ENCODE peak calls at places on chromosomes 6 and 20, in four cellular contexts. Q is HepG2, V is SK-N-SH, C is GM12878. K is an unnamed sample.

GRCh38 chr6:167566711-167567141 is 241.8 kb downstream of the TTLL2 start:
- DNase-seq in Q (no peak), V (no peak), C (no peak), K (no peak)

GRCh38 chr6:146433881-146434741 is 109.5 kb upstream of the RAB32 start:
- DNase-seq in Q (no peak), V (peak), C (no peak), K (no peak)

GRCh38 chr6:22470454-22471368 is 98.7 kb upstream of the HDGFL1 start:
- DNase-seq in Q (no peak), V (peak), C (peak), K (no peak)

GRCh38 chr6:19210849-19211590 is 626.1 kb upstream of the ID4 start:
- DNase-seq in Q (peak), V (peak), C (no peak), K (peak)

GRCh38 chr6:32868257-32868788 is 14.3 kb downstream of the PSMB9 start:
- DNase-seq in Q (peak), V (peak), C (no peak), K (peak)

GRCh38 chr6:117674503-117674902 is 766 bp upstream of the NUS1 start:
- DNase-seq in Q (no peak), V (no peak), C (no peak), K (no peak)

GRCh38 chr20:36975085-36975829 is 23.7 kb upstream of the SAMHD1 start:
- DNase-seq in Q (no peak), V (no peak), C (no peak), K (no peak)

GRCh38 chr20:22511943-22512910 is 72.1 kb downstream of the FOXA2 start:
- DNase-seq in Q (peak), V (no peak), C (no peak), K (peak)

GRCh38 chr6:53041356-53041755 is 23.8 kb upstream of the FBXO9 start:
- DNase-seq in Q (no peak), V (no peak), C (no peak), K (no peak)

GRCh38 chr6:102961902-102962301 is 1568.4 kb downstream of the GRIK2 start:
- DNase-seq in Q (no peak), V (no peak), C (no peak), K (no peak)

GRCh38 chr6:17417817-17418216 is 24.4 kb downstream of the CAP2 start:
- DNase-seq in Q (no peak), V (peak), C (no peak), K (no peak)

GRCh38 chr6:162058281-162058875 is 669.2 kb downstream of the PRKN start:
- DNase-seq in Q (peak), V (no peak), C (no peak), K (no peak)

GRCh38 chr20:31594558-31595379 is 10.3 kb upstream of the ID1 start:
- DNase-seq in Q (peak), V (no peak), C (no peak), K (no peak)

GRCh38 chr20:2690718-2691117 is 1.9 kb upstream of the EBF4 start:
- DNase-seq in Q (no peak), V (no peak), C (no peak), K (no peak)

GRCh38 chr6:37343248-37343647 is 10.5 kb upstream of the RNF8 start:
- DNase-seq in Q (no peak), V (no peak), C (no peak), K (no peak)

GRCh38 chr6:56552212-56553130 is 90.2 kb downstream of the DST start:
- DNase-seq in Q (no peak), V (no peak), C (no peak), K (no peak)

GRCh38 chr6:125944434-125944816 is 12.1 kb upstream of the HINT3 start:
- DNase-seq in Q (peak), V (no peak), C (no peak), K (no peak)

GRCh38 chr6:79005024-79005423 is 73.0 kb downstream of the PHIP start:
- DNase-seq in Q (no peak), V (no peak), C (no peak), K (no peak)

GRCh38 chr6:3594196-3594595 is 137.3 kb upstream of the SLC22A23 start:
- DNase-seq in Q (no peak), V (no peak), C (no peak), K (no peak)

GRCh38 chr6:3591970-3592369 is 135.1 kb upstream of the SLC22A23 start:
- DNase-seq in Q (no peak), V (no peak), C (no peak), K (no peak)

GRCh38 chr6:3593161-3593560 is 136.3 kb upstream of the SLC22A23 start:
- DNase-seq in Q (no peak), V (no peak), C (no peak), K (no peak)

GRCh38 chr6:3596736-3597135 is 139.9 kb upstream of the SLC22A23 start:
- DNase-seq in Q (no peak), V (no peak), C (no peak), K (peak)

DNA sequence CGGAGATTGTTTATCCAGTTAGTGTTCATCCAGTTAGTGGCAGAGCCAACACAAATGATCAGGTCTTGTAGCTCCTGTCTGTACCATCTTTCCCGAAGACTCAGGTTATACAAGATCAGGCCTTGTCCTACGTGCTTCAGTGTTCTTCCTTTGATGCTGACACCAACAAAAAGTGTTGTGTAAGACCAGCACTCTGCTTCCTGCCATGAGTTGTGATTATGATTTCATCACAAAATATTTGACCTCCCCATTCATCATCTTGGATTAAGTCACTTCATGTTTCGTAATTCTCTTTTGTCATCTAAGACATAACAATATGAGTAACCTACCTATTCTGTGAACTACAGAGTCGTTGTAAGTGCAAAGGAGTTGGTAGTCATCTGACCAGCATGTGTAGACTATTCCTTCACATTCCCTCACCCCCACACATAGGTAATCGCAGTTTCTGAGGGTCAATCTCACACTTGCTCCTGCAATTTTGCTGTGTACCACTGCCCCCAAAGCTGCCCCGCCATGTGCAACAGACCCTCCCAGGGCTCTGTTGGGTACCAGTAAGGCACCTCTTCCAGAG is 135.6 kb upstream of the SLC22A23 start:
- DNase-seq in Q (peak), V (no peak), C (no peak), K (no peak)
- TF ChIP-seq CHD2 in Q (no peak), V (no peak), C (no peak), K (no peak)

GRCh38 chr20:63850689-63851547 is 10.4 kb upstream of the ABHD16B start:
- DNase-seq in Q (no peak), V (no peak), C (peak), K (no peak)
- TF ChIP-seq ZBTB33 in Q (no peak), V (no peak), C (peak), K (no peak)

GRCh38 chr6:36119209-36119608 is 11.1 kb upstream of the MAPK13 start:
- DNase-seq in Q (no peak), V (no peak), C (no peak), K (no peak)

GRCh38 chr6:36121752-36122494 is 8.4 kb upstream of the MAPK13 start:
- DNase-seq in Q (peak), V (no peak), C (no peak), K (no peak)

GRCh38 chr6:36120979-36121706 is 9.2 kb upstream of the MAPK13 start:
- DNase-seq in Q (no peak), V (no peak), C (no peak), K (peak)

GRCh38 chr6:36119927-36120477 is 10.3 kb upstream of the MAPK13 start:
- DNase-seq in Q (no peak), V (no peak), C (no peak), K (no peak)

GRCh38 chr6:36120539-36120938 is 9.8 kb upstream of the MAPK13 start:
- DNase-seq in Q (no peak), V (no peak), C (no peak), K (no peak)
- TF ChIP-seq CHD2 in Q (no peak), V (no peak), C (no peak), K (no peak)

DNA sequence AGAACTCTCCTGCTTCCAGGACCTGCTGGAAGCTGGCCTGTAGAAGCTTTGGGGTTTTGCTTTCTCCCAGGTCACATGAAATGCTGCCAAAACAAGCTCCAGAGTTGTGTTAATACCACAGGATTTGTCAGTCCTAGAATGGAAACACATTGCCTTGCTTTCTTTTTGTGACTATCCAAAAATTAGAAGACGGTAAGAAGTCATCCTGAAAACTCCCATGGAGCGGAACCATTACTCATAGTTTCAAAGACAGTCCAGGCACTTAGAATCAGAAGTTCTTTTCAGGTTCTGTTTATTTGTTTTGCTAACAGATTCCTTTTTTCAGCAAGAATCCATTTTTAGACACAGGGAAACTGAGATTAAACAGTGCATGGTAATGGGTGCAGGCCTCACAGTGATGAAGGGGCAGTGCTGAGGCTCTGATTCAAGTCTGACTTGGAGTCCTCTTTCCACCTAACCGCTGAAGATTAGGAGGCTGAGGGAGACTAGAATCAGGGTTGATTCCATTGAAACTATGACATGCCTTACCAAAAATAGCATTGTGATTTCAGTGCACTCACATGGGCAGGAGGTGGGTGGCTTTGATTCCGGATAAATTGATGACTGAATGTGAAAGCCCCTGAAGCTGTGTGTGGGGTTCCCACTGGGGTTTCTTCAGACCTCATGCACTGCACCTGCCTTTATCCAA is 72.2 kb upstream of the NAA20 start:
- DNase-seq in Q (no peak), V (no peak), C (peak), K (no peak)
- TF ChIP-seq ZBTB33 in Q (no peak), V (no peak), C (no peak), K (no peak)

GRCh38 chr20:20568604-20569205 is 143.7 kb downstream of the RALGAPA2 start:
- DNase-seq in Q (peak), V (peak), C (no peak), K (peak)
- TF ChIP-seq CHD2 in Q (no peak), V (no peak), C (no peak), K (no peak)

DNA sequence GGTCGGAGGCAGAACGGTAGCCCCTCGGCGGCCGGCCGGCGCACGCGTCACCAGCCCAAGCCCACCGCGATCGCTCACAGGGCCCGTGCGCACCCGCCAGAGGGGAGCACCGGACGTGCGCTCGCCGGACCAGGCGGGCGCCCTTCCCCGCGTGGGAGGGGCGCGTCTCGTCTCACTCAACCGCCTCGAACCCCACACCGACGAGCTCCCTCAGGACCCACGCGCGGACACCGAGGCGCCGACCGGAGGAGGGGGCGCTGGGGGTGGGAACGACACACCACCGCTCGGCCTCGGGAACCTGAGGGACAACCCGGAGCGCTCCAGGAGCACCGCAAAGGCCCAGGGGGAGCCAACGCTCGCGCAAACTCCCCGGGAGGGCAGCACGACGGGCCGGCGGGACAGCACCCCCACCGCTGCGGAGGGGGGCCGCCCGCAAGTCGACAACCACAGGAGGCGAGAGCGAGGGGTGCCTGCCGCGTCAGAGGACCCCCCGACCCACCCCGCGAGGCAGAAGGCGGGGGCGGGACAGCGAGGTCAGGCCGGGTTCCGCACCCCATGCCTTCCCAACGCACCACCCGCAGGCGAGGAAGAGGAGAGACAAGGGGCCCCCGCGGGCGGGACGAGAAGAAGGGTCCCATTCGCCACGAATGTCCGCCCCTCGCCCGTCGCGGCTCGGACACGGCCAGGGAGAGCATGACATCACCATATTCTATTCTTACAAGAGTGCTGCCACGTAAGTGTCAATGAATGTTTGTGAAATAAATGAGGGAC is 512.7 kb upstream of the ZNF337 start:
- DNase-seq in Q (no peak), V (peak), C (no peak), K (no peak)
- TF ChIP-seq ZBTB33 in Q (no peak), V (no peak), C (no peak), K (no peak)

DNA sequence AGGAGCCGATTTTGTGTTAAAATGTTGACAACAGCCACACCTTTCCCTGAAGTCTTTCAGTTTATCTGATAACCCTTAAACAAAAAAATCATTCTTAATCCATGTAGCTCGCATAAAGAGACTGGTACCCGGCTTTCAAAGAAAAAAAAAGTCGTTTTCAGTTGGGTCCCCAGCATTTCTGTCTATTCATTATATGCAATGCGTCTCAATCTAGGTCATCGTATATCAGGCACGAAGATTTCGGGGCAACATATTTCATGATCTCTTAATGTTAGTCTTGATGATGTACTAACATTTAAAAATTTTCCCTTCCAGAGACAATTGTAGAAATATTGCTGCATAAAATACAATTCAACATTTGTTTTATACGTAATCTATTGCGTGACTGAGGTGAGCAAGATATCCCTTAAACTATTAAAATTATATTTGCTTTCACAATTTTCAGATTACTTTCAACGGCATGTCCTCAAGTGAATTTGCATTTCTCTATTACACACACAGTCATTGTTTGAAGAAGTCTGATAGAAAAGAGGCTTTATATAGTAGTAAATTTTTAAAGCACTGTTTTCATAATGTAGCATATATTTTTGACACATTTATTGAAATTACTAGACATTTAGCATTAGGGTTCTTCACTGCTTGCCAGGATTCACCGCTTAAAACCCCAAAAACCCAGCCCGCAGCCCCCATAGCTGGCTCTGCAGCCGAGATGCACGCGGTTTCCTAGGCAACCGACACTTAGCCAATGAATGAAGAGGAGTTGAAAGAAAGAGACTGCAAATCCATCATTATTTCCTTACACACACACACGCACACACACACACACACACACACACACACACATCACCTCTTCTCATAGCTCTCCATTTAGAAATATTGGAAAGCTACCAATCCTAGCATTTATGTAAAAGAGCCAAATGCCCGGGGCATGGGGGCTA is 3.1 kb upstream of the TUBB2B start:
- DNase-seq in Q (no peak), V (peak), C (no peak), K (no peak)
- TF ChIP-seq CHD2 in Q (no peak), V (no peak), C (no peak), K (no peak)

GRCh38 chr6:84897874-84898635 is 133.7 kb upstream of the TBX18 start:
- DNase-seq in Q (no peak), V (no peak), C (no peak), K (no peak)
- TF ChIP-seq ZBTB33 in Q (no peak), V (no peak), C (no peak), K (no peak)

GRCh38 chr6:31353508-31353907 is 3.5 kb downstream of the HLA-B start:
- DNase-seq in Q (no peak), V (no peak), C (no peak), K (no peak)

GRCh38 chr6:31352497-31353368 is 4.2 kb downstream of the HLA-B start:
- DNase-seq in Q (no peak), V (no peak), C (no peak), K (no peak)

GRCh38 chr6:31350973-31351733 is 5.8 kb downstream of the HLA-B start:
- DNase-seq in Q (no peak), V (no peak), C (no peak), K (no peak)

GRCh38 chr6:31351734-31352496 is 5.1 kb downstream of the HLA-B start:
- DNase-seq in Q (no peak), V (no peak), C (no peak), K (no peak)

GRCh38 chr6:31350551-31350950 is 6.4 kb downstream of the HLA-B start:
- DNase-seq in Q (no peak), V (no peak), C (no peak), K (no peak)
- TF ChIP-seq CHD2 in Q (no peak), V (no peak), C (no peak), K (no peak)

GRCh38 chr6:149147939-149148718 is 169.4 kb upstream of the TAB2 start:
- DNase-seq in Q (no peak), V (no peak), C (no peak), K (no peak)
- TF ChIP-seq ZBTB33 in Q (no peak), V (no peak), C (no peak), K (no peak)

K was measured in K562.